ENCODE peak calls at places on chromosomes 2 and 18, in five cellular contexts. One of them, this sample, is unnamed.

GRCh38 chr2:41728757-41729338 is 319.0 kb upstream of the PKDCC start:
- DNase-seq in HuH-7.5: no peak
- DNase-seq in endothelial cell of umbilical vein: no peak
- DNase-seq in ACHN: no peak
- DNase-seq in activated naive CD4-positive, alpha-beta T cell treated with anti-CD3 and anti-CD28 coated beads, Interleukin-2, amount 10 ng/mL, durations not matched to agents 7 days and 5 days: no peak
- DNase-seq in this sample: no peak

GRCh38 chr18:79356435-79356834 is 39.3 kb upstream of the NFATC1 start:
- DNase-seq in HuH-7.5: no peak
- DNase-seq in endothelial cell of umbilical vein: no peak
- DNase-seq in ACHN: no peak
- DNase-seq in activated naive CD4-positive, alpha-beta T cell treated with anti-CD3 and anti-CD28 coated beads, Interleukin-2, amount 10 ng/mL, durations not matched to agents 7 days and 5 days: no peak
- DNase-seq in this sample: no peak

GRCh38 chr2:196068271-196069209 is at the start of gene DNAH7:
- DNase-seq in HuH-7.5: peak; percentile 61
- DNase-seq in endothelial cell of umbilical vein: peak; percentile 86
- DNase-seq in ACHN: peak; percentile 90
- DNase-seq in activated naive CD4-positive, alpha-beta T cell treated with anti-CD3 and anti-CD28 coated beads, Interleukin-2, amount 10 ng/mL, durations not matched to agents 7 days and 5 days: peak; percentile 95
- DNase-seq in this sample: peak; percentile 46

GRCh38 chr2:151237422-151238012 is 24.1 kb downstream of the RBM43 start:
- DNase-seq in HuH-7.5: no peak
- DNase-seq in endothelial cell of umbilical vein: peak; percentile 7
- DNase-seq in ACHN: no peak
- DNase-seq in activated naive CD4-positive, alpha-beta T cell treated with anti-CD3 and anti-CD28 coated beads, Interleukin-2, amount 10 ng/mL, durations not matched to agents 7 days and 5 days: no peak
- DNase-seq in this sample: no peak

GRCh38 chr2:46098606-46099005 is 198.6 kb upstream of the EPAS1 start:
- DNase-seq in HuH-7.5: no peak
- DNase-seq in endothelial cell of umbilical vein: peak; percentile 49
- DNase-seq in ACHN: peak; percentile 27
- DNase-seq in activated naive CD4-positive, alpha-beta T cell treated with anti-CD3 and anti-CD28 coated beads, Interleukin-2, amount 10 ng/mL, durations not matched to agents 7 days and 5 days: no peak
- DNase-seq in this sample: peak; percentile 31

GRCh38 chr2:224260605-224261004 is 141.3 kb downstream of the FAM124B start:
- DNase-seq in HuH-7.5: no peak
- DNase-seq in endothelial cell of umbilical vein: no peak
- DNase-seq in ACHN: no peak
- DNase-seq in activated naive CD4-positive, alpha-beta T cell treated with anti-CD3 and anti-CD28 coated beads, Interleukin-2, amount 10 ng/mL, durations not matched to agents 7 days and 5 days: no peak
- DNase-seq in this sample: no peak

GRCh38 chr2:5123597-5124196 is 568.5 kb upstream of the SOX11 start:
- DNase-seq in HuH-7.5: no peak
- DNase-seq in endothelial cell of umbilical vein: no peak
- DNase-seq in ACHN: no peak
- DNase-seq in activated naive CD4-positive, alpha-beta T cell treated with anti-CD3 and anti-CD28 coated beads, Interleukin-2, amount 10 ng/mL, durations not matched to agents 7 days and 5 days: no peak
- DNase-seq in this sample: no peak

GRCh38 chr18:49733321-49733720 is 80.0 kb downstream of the ACAA2 start:
- DNase-seq in HuH-7.5: no peak
- DNase-seq in endothelial cell of umbilical vein: no peak
- DNase-seq in ACHN: no peak
- DNase-seq in activated naive CD4-positive, alpha-beta T cell treated with anti-CD3 and anti-CD28 coated beads, Interleukin-2, amount 10 ng/mL, durations not matched to agents 7 days and 5 days: no peak
- DNase-seq in this sample: no peak

GRCh38 chr2:79189465-79189864 is 29.9 kb upstream of the REG3A start:
- DNase-seq in HuH-7.5: no peak
- DNase-seq in endothelial cell of umbilical vein: no peak
- DNase-seq in ACHN: no peak
- DNase-seq in activated naive CD4-positive, alpha-beta T cell treated with anti-CD3 and anti-CD28 coated beads, Interleukin-2, amount 10 ng/mL, durations not matched to agents 7 days and 5 days: no peak
- DNase-seq in this sample: no peak

GRCh38 chr2:75076088-75076487 is 117.6 kb downstream of the POLE4 start:
- DNase-seq in HuH-7.5: no peak
- DNase-seq in endothelial cell of umbilical vein: no peak
- DNase-seq in ACHN: no peak
- DNase-seq in activated naive CD4-positive, alpha-beta T cell treated with anti-CD3 and anti-CD28 coated beads, Interleukin-2, amount 10 ng/mL, durations not matched to agents 7 days and 5 days: no peak
- DNase-seq in this sample: no peak

GRCh38 chr2:72780483-72780882 is 45.4 kb downstream of the EXOC6B start:
- DNase-seq in HuH-7.5: no peak
- DNase-seq in endothelial cell of umbilical vein: peak; percentile 84
- DNase-seq in ACHN: no peak
- DNase-seq in activated naive CD4-positive, alpha-beta T cell treated with anti-CD3 and anti-CD28 coated beads, Interleukin-2, amount 10 ng/mL, durations not matched to agents 7 days and 5 days: no peak
- DNase-seq in this sample: no peak

This sample was measured in epithelial cell of proximal tubule.